ENCODE peak calls at places on chromosomes 16 and 17, in five cellular contexts. Y, J, X, N and B are unnamed samples.

GRCh38 chr17:78357177-78357586 is 2.7 kb downstream of the SOCS3 start:
- DNase-seq in Y (peak), J (peak), X (peak), N (no peak), B (peak)

GRCh38 chr17:68512967-68513474 is 791 bp downstream of the PRKAR1A start:
- DNase-seq in Y (peak), J (peak), X (peak), N (no peak), B (peak)

GRCh38 chr16:68083861-68084503 is 1.2 kb upstream of the NFATC3 start:
- DNase-seq in Y (peak), J (peak), X (no peak), N (no peak), B (peak)

GRCh38 chr17:32486091-32486700 is 597 bp upstream of the CDK5R1 start:
- DNase-seq in Y (peak), J (peak), X (peak), N (no peak), B (peak)

GRCh38 chr17:48510761-48511604 is 19.8 kb downstream of the HOXB1 start:
- DNase-seq in Y (no peak), J (no peak), X (no peak), N (peak), B (peak)

GRCh38 chr17:7445011-7445927 is at the start of gene CHRNB1:
- DNase-seq in Y (peak), J (peak), X (peak), N (no peak), B (peak)

GRCh38 chr17:54992797-54993639 is 24.5 kb downstream of the STXBP4 start:
- DNase-seq in Y (peak), J (peak), X (peak), N (no peak), B (peak)

GRCh38 chr17:79870540-79870939 is 31.3 kb upstream of the CBX4 start:
- DNase-seq in Y (no peak), J (no peak), X (peak), N (no peak), B (no peak)

GRCh38 chr16:86424968-86425367 is 85.4 kb upstream of the FOXF1 start:
- DNase-seq in Y (no peak), J (no peak), X (no peak), N (no peak), B (no peak)

GRCh38 chr16:49596119-49596518 is 222.5 kb downstream of the C16orf78 start:
- DNase-seq in Y (no peak), J (no peak), X (peak), N (no peak), B (peak)

GRCh38 chr16:87636050-87636684 is 33.9 kb downstream of the JPH3 start:
- DNase-seq in Y (peak), J (peak), X (peak), N (no peak), B (peak)

GRCh38 chr17:16428098-16428882 is 12.9 kb downstream of the TRPV2 start:
- DNase-seq in Y (peak), J (peak), X (peak), N (no peak), B (peak)

GRCh38 chr17:72373910-72374741 is 253.3 kb downstream of the SOX9 start:
- DNase-seq in Y (no peak), J (no peak), X (peak), N (no peak), B (peak)

GRCh38 chr16:31010539-31010938 is at the start of gene STX1B:
- DNase-seq in Y (no peak), J (no peak), X (peak), N (no peak), B (no peak)

GRCh38 chr16:82638095-82638798 is 11.5 kb downstream of the CDH13 start:
- DNase-seq in Y (no peak), J (no peak), X (no peak), N (no peak), B (peak)

DNA sequence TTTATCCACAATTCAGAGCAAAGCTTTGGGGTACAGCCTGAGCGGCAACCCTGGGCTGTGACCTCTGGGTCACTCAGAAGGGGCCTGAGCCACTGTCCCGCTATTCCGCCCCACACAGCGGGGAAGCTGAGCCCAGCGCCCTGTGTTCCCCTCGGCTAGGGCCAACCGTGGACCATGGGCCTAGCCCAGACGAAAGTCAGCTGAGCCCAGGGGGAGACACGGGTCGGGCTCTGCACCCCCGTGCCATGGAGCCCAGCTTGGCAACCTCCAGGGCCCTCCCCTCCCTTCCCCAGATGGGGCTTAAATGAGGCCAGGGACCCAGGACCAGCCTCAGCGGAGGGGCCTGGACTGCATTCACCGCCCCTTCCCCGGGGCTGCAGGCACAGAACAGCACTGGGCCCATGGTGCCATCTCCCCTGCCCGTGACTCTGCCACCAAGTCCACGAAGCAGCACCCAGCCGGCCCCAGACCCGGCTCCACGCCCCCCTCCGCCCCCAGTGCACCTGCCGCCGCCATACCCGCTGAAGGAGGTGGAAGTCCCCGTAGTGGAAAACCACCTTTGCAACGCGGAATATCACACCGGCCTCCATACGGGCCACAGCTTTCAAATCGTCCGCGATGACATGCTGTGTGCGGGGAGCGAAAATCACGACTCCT is 1.8 kb downstream of the TPSD1 start:
- DNase-seq in Y (no peak), J (no peak), X (peak), N (no peak), B (no peak)
- TF ChIP-seq SMC3 in Y (no peak), J (no peak), X (no peak), N (no peak), B (no peak)

GRCh38 chr16:84485255-84486010 is 19.0 kb downstream of the MEAK7 start:
- DNase-seq in Y (no peak), J (no peak), X (no peak), N (no peak), B (no peak)

GRCh38 chr16:84482951-84483881 is 21.2 kb downstream of the MEAK7 start:
- DNase-seq in Y (no peak), J (no peak), X (no peak), N (no peak), B (no peak)

GRCh38 chr16:84486126-84486525 is 18.3 kb downstream of the MEAK7 start:
- DNase-seq in Y (no peak), J (no peak), X (no peak), N (no peak), B (no peak)

GRCh38 chr16:84483882-84484565 is 20.4 kb downstream of the MEAK7 start:
- DNase-seq in Y (no peak), J (no peak), X (no peak), N (no peak), B (no peak)

DNA sequence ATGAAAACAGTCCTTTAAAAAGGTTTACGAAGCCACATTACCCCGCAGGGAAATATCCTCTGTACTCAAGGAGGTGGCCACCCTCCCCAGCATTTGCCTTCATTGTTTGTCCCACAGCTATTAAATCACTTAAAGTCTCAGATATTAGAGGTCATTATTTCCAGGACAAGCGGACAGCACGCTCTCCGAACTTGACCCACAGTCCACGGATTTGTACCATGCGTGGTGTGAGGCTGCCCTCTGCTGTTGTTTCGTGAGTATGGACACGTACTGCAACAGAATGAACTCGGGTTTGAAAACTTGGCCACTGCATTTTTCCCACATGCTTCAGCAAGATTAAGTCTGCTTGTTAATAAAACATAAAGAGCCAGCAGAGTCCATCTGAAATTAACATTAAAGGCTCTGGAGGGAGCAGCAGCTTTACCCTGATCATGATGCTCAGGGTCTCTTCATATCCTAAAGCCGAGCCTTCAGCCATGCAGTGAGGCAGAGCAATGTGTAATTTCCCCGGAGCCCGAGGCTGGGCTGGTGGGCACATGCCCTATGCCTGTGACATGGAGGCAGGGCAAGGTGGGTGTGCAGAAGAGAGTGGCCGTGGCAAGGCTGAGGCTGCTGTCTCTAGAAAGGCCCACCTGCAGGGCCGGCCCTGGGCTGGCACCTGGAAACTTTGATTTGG is 19.7 kb downstream of the MEAK7 start:
- DNase-seq in Y (peak), J (peak), X (peak), N (no peak), B (peak)
- TF ChIP-seq SMC3 in Y (peak), J (peak), X (peak), N (peak), B (peak)

GRCh38 chr16:13036600-13036999 is 135.2 kb downstream of the SHISA9 start:
- DNase-seq in Y (peak), J (peak), X (no peak), N (no peak), B (peak)
- TF ChIP-seq SMC3 in Y (no peak), J (no peak), X (no peak), N (no peak), B (no peak)

GRCh38 chr17:8955021-8955420 is 10.5 kb downstream of the PIK3R5 start:
- DNase-seq in Y (no peak), J (no peak), X (no peak), N (no peak), B (no peak)
- TF ChIP-seq SMC3 in Y (no peak), J (no peak), X (no peak), N (no peak), B (no peak)

GRCh38 chr17:51706098-51706497 is 445.8 kb downstream of the UTP18 start:
- DNase-seq in Y (no peak), J (no peak), X (no peak), N (no peak), B (no peak)
- TF ChIP-seq SMC3 in Y (no peak), J (no peak), X (no peak), N (no peak), B (no peak)

GRCh38 chr17:28967240-28968135 is 16.2 kb upstream of the PHF12 start:
- DNase-seq in Y (no peak), J (no peak), X (no peak), N (no peak), B (no peak)

GRCh38 chr17:28968914-28969295 is 17.6 kb upstream of the PHF12 start:
- DNase-seq in Y (no peak), J (peak), X (no peak), N (no peak), B (no peak)

GRCh38 chr17:28970879-28971278 is 19.6 kb upstream of the PHF12 start:
- DNase-seq in Y (no peak), J (no peak), X (no peak), N (no peak), B (no peak)

GRCh38 chr17:28969706-28970393 is 18.5 kb upstream of the PHF12 start:
- DNase-seq in Y (no peak), J (no peak), X (no peak), N (no peak), B (no peak)

GRCh38 chr17:28968269-28968913 is 17.1 kb upstream of the PHF12 start:
- DNase-seq in Y (no peak), J (no peak), X (no peak), N (no peak), B (no peak)
- TF ChIP-seq SMC3 in Y (no peak), J (no peak), X (no peak), N (no peak), B (no peak)

GRCh38 chr17:40443196-40443987 is at the start of gene IGFBP4:
- DNase-seq in Y (peak), J (peak), X (peak), N (no peak), B (peak)
- TF ChIP-seq SMC3 in Y (peak), J (peak), X (peak), N (peak), B (peak)